ENCODE peak calls at places on chromosomes 4 and X, in nine cellular contexts. L, D, O, G, Q, C, A, P and V are unnamed samples. For H3K27me3, the result is how much of the 10 kb centered on the place peaks cover.

GRCh38 chr4:172619218-172619617 is 549.4 kb upstream of the GALNT7 start:
- DNase-seq in G (no peak), P (no peak), O (no peak), C (no peak), D (no peak), A (no peak), L (no peak), Q (no peak), V (no peak)

GRCh38 chr4:123777297-123777859 is 380.8 kb downstream of the SPRY1 start:
- DNase-seq in L (no peak), Q (no peak), O (no peak), G (no peak), C (no peak), D (no peak), A (no peak), P (peak), V (no peak)

GRCh38 chr4:138775485-138775884 is 240.1 kb upstream of the NOCT start:
- DNase-seq in L (no peak), Q (no peak), O (no peak), C (no peak), G (no peak), D (no peak), A (no peak), P (no peak), V (no peak)

GRCh38 chrX:47568656-47569295 is 7.8 kb downstream of the ARAF start:
- DNase-seq in A (peak), L (no peak), O (no peak), C (peak), D (no peak), Q (no peak), P (no peak), G (no peak), V (no peak)

GRCh38 chrX:4379071-4379470 is 665.6 kb upstream of the PRKX start:
- DNase-seq in D (no peak), C (no peak), P (no peak), O (no peak), Q (no peak), L (no peak), G (no peak), A (no peak), V (no peak)

GRCh38 chr4:134132086-134132783 is 69.4 kb downstream of the PABPC4L start:
- DNase-seq in L (no peak), O (no peak), C (no peak), A (no peak), D (no peak), G (no peak), Q (no peak), P (no peak), V (no peak)

GRCh38 chr4:137644201-137644600 is 111.9 kb upstream of the PCDH18 start:
- DNase-seq in D (no peak), P (peak), A (no peak), C (no peak), O (no peak), G (no peak), L (no peak), Q (no peak), V (no peak)

GRCh38 chr4:76559236-76560071 is 124.4 kb downstream of the SHROOM3 start:
- DNase-seq in D (no peak), P (no peak), G (no peak), O (no peak), C (no peak), Q (no peak), A (peak), L (no peak), V (no peak)

GRCh38 chr4:89134775-89135319 is 23.5 kb downstream of the TIGD2 start:
- DNase-seq in Q (no peak), A (no peak), O (no peak), D (no peak), C (no peak), G (no peak), P (peak), L (no peak), V (no peak)

GRCh38 chr4:17557880-17558279 is 19.1 kb upstream of the LAP3 start:
- DNase-seq in L (no peak), A (no peak), D (no peak), G (no peak), Q (no peak), C (no peak), P (no peak), O (no peak), V (no peak)

GRCh38 chrX:14697453-14697852 is 168.1 kb downstream of the GLRA2 start:
- DNase-seq in D (no peak), L (peak), O (no peak), Q (peak), P (no peak), A (peak), G (peak), C (no peak), V (no peak)

GRCh38 chr4:174490356-174490969 is 31.8 kb downstream of the HPGD start:
- DNase-seq in C (no peak), D (no peak), A (no peak), L (no peak), O (no peak), Q (no peak), G (no peak), P (peak), V (no peak)

GRCh38 chr4:83535945-83536648 is at the start of gene GPAT3:
- DNase-seq in P (peak), G (peak), D (no peak), L (no peak), Q (no peak), C (no peak), O (peak), A (peak), V (peak)

GRCh38 chrX:38048886-38049285 is 42.5 kb downstream of the SYTL5 start:
- DNase-seq in D (no peak), P (no peak), L (no peak), O (no peak), C (no peak), A (no peak), G (no peak), Q (no peak), V (no peak)

GRCh38 chr4:139416073-139416673 is 37.7 kb upstream of the RAB33B start:
- DNase-seq in A (no peak), O (no peak), G (peak), L (peak), P (peak), Q (peak), D (no peak), C (peak), V (no peak)

GRCh38 chr4:98781641-98782348 is 123.4 kb upstream of the TSPAN5 start:
- DNase-seq in G (no peak), D (no peak), L (no peak), P (no peak), A (no peak), Q (no peak), O (no peak), C (no peak), V (no peak)

GRCh38 chr4:110475881-110476818 is at the start of gene ENPEP:
- DNase-seq in D (no peak), C (no peak), P (no peak), L (no peak), A (peak), O (peak), G (no peak), Q (no peak), V (no peak)

GRCh38 chr4:140637836-140638235 is 69.1 kb upstream of the UCP1 start:
- DNase-seq in A (peak), D (no peak), G (peak), Q (no peak), O (no peak), L (no peak), P (no peak), C (peak), V (no peak)

GRCh38 chrX:37666516-37666915 is 19.1 kb upstream of the XK start:
- DNase-seq in P (peak), D (no peak), G (no peak), Q (no peak), A (no peak), C (no peak), O (no peak), L (no peak), V (no peak)

GRCh38 chrX:106917830-106918500 is 2.2 kb upstream of the CLDN2 start:
- DNase-seq in D (no peak), P (peak), G (no peak), Q (no peak), C (peak), L (no peak), A (no peak), O (no peak), V (no peak)

GRCh38 chr4:180057891-180058643 is 2185.1 kb upstream of the TENM3 start:
- DNase-seq in G (no peak), D (no peak), O (peak), L (no peak), Q (peak), C (no peak), P (peak), A (peak), V (no peak)

GRCh38 chr4:178105223-178105622 is 663.0 kb upstream of the AGA start:
- DNase-seq in G (no peak), P (no peak), O (no peak), C (no peak), L (no peak), Q (no peak), A (no peak), D (no peak), V (no peak)

GRCh38 chr4:112523764-112524505 is 8.0 kb upstream of the NEUROG2 start:
- DNase-seq in A (peak), C (peak), P (no peak), Q (peak), L (no peak), D (no peak), O (no peak), G (peak), V (peak)

GRCh38 chrX:13471269-13471668 is 98.1 kb upstream of the EGFL6 start:
- DNase-seq in P (no peak), D (no peak), G (no peak), O (no peak), C (no peak), A (no peak), L (no peak), Q (no peak), V (no peak)

GRCh38 chrX:119041175-119041574 is 31.6 kb upstream of the CT47C1 start:
- DNase-seq in O (peak), Q (no peak), L (no peak), A (no peak), G (peak), C (no peak), P (peak), D (no peak), V (no peak)

GRCh38 chr4:95263391-95263790 is 285.4 kb downstream of the UNC5C start:
- DNase-seq in A (no peak), P (no peak), L (no peak), G (no peak), O (no peak), Q (no peak), C (no peak), D (no peak), V (no peak)

GRCh38 chrX:3516051-3516541 is 169.6 kb upstream of the MXRA5 start:
- DNase-seq in A (no peak), G (no peak), L (no peak), O (no peak), Q (no peak), D (no peak), C (no peak), P (peak), V (no peak)

GRCh38 chrX:140123446-140123845 is 158.1 kb upstream of the CXorf66 start:
- DNase-seq in D (no peak), O (no peak), P (no peak), G (no peak), Q (no peak), C (no peak), L (no peak), A (no peak), V (no peak)

GRCh38 chr4:34046580-34046979 is 2197.7 kb downstream of the ARAP2 start:
- DNase-seq in G (no peak), L (no peak), Q (peak), O (no peak), A (no peak), D (no peak), P (peak), C (no peak), V (no peak)

GRCh38 chr4:99945718-99946345 is 586 bp downstream of the DNAJB14 start:
- DNase-seq in D (no peak), P (peak), L (no peak), G (peak), O (no peak), A (peak), C (no peak), Q (no peak), V (no peak)

GRCh38 chr4:46937493-46937892 is 28.4 kb upstream of the COX7B2 start:
- DNase-seq in D (no peak), Q (no peak), L (no peak), P (peak), A (no peak), C (no peak), O (no peak), G (no peak), V (no peak)

GRCh38 chrX:2608638-2609430 is 82.3 kb upstream of the CD99 start:
- DNase-seq in C (peak), D (no peak), P (peak), Q (peak), A (peak), O (peak), L (peak), G (peak), V (peak)

GRCh38 chr4:116531870-116532269 is 553.5 kb downstream of the TRAM1L1 start:
- DNase-seq in C (no peak), A (no peak), Q (no peak), O (no peak), P (no peak), L (no peak), G (no peak), D (no peak), V (no peak)

GRCh38 chr4:15792974-15793373 is 14.8 kb downstream of the CD38 start:
- DNase-seq in Q (no peak), C (no peak), O (no peak), L (no peak), A (no peak), P (no peak), G (no peak), D (no peak), V (no peak)

GRCh38 chr4:15797320-15797719 is 19.2 kb downstream of the CD38 start:
- DNase-seq in L (no peak), O (no peak), C (no peak), Q (no peak), D (no peak), A (no peak), G (no peak), P (no peak), V (no peak)

GRCh38 chr4:15794905-15795304 is 16.8 kb downstream of the CD38 start:
- DNase-seq in D (no peak), P (peak), Q (no peak), G (no peak), L (no peak), O (no peak), C (no peak), A (no peak), V (no peak)

GRCh38 chr4:15794432-15794831 is 16.3 kb downstream of the CD38 start:
- DNase-seq in L (no peak), C (no peak), P (no peak), Q (no peak), A (no peak), D (no peak), O (no peak), G (no peak), V (no peak)

DNA sequence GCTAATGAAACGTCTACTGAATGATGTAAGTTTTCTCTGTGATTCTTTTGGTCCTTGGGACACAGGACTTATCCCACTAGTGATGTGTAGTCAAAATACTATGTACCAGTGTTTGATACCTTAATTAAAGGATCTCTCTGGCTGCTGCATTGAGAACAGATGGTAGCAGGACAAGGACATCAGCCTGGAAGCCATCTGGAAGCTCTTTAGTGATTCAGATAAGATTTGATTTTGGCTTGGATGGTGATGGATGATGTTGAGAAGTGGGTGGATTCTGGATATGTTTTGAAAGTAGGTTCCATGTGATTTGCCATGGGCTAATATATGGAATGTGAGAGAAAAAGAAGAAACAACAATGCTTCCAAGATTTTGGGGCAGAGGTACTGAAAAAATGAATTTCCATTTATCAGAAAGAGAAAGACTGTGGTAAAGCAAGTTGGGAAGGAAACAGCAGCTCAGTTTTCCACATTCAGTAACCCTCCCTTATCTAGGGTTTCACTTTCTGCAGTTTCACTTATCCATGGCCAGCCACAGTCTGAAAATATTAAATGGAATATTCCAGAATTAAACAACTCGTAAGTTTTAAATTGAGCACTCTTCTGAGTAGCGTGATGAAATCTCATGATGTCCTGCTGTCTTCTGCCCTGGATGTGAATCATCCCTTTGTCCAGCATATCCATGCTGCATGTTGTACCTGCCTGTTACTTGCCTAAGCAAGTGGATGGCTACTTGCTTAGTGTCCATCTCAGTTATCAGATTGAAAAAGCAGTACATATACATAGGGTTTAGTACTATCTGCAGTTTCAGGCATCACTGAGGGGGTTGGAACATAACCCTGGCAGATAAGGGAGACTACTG is 15.6 kb downstream of the CD38 start:
- DNase-seq in D (no peak), G (no peak), P (no peak), L (no peak), O (no peak), Q (no peak), A (no peak), C (no peak), V (no peak)
- H3K27me3 ChIP-seq in D (under half), G (under half), P (under half), L (under half), O (under half), Q (under half), A (under half), C (under half), V (under half)

DNA sequence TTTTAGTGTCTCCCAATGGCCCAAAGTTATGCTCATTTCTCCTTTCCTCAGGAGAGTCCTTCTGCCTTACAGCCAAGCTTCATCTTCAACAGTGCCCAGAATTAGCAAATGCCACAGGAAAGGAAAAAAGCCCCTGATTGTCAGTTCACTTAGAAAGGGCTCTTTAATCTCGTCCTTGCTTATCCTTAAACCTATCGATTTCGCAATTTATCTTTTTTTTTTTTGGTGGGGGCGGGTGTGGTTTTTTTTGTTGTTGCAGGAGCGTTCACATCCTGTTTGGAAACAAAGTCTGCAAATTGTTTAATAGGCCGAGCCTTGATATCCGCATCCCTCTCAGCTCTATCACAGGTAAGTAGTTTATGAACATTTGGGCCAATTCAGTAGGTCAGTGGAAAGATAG is 20.2 kb downstream of the TRPC5OS start:
- DNase-seq in P (no peak), O (no peak), L (no peak), G (no peak), Q (no peak), C (no peak), A (no peak), D (no peak), V (no peak)
- H3K27me3 ChIP-seq in P (under half), O (under half), L (under half), G (under half), Q (under half), C (under half), A (under half), D (under half), V (under half)

GRCh38 chr4:74970577-74970976 is 37.7 kb downstream of the PARM1 start:
- DNase-seq in G (no peak), O (no peak), L (no peak), P (no peak), C (no peak), A (no peak), D (no peak), Q (no peak), V (no peak)

GRCh38 chr4:74975082-74975481 is 42.2 kb downstream of the PARM1 start:
- DNase-seq in P (no peak), G (no peak), C (no peak), O (no peak), Q (no peak), A (no peak), D (no peak), L (no peak), V (no peak)

DNA sequence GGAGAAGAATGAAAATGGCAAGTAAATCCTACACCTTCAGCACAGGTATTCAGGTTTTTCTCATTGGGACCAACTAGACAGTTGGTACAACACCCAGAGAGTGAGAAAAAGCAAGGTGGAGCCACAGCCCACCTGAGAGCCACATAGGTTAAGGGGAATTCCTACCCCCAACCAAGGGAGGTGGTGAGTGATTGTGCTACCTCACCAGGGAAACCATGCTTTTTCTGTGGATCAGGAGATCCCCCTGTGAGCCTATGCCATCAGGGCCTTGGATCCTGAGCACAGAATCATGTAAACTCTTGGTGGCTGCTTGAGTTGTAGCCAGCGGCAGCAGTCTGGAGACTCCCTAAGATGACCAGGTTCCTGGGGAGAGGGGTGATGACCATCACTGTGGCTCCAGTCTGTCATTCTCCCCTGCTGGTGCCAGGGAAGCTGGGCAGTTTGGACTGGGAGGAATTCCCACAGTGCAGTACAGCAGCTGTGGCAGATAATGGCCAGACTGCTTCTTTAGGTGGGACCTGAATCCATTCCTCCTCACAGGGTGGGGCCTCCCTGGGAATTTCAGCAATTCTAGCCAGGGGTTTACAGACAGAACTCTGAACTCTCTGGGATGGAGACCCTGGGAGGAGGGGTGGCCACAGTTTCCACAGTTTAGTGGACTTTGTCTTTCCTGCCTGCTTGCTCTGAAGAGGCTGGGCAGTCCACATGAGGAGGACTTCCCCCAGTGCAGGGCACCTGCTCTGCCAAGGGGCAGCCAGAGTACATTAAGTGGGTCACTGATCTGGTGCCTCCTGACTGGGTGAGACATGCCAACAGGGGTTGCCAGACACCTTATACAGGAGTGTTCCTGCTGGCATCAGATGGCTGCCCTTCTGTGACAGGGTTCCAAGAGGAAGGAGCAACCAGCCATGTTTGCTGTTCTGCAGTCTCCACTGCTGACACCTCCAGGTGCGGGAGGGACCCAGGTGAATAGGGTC is 43.2 kb downstream of the PARM1 start:
- DNase-seq in L (no peak), O (no peak), G (no peak), P (no peak), Q (no peak), D (no peak), A (no peak), C (no peak), V (no peak)
- H3K27me3 ChIP-seq in L (under half), O (under half), G (under half), P (under half), Q (under half), D (under half), A (under half), C (under half), V (under half)

GRCh38 chr4:38097818-38098217 is 137.6 kb downstream of the PTTG2 start:
- DNase-seq in P (no peak), L (no peak), O (no peak), D (no peak), C (no peak), A (no peak), Q (no peak), G (no peak), V (no peak)
- H3K27me3 ChIP-seq in P (under half), L (under half), O (under half), D (under half), C (under half), A (under half), Q (under half), G (under half), V (under half)